ENCODE peak calls at places on chromosome 11, in five cellular contexts. C is dorsolateral prefrontal cortex, N is stomach, U is heart left ventricle, K is astrocyte of the cerebellum. O is an unnamed sample.

GRCh38 chr11:3123316-3123715 is 41.8 kb downstream of the OSBPL5 start:
- DNase-seq in C (peak; percentile 69), N (no peak), U (peak; percentile 88), K (peak; percentile 55), O (no peak)

GRCh38 chr11:103624708-103625623 is 411.5 kb upstream of the DDI1 start:
- DNase-seq in C (no peak), N (no peak), U (no peak), K (peak; percentile 78), O (peak; percentile 89)

GRCh38 chr11:93525601-93526000 is 17.6 kb downstream of the SMCO4 start:
- DNase-seq in C (no peak), N (no peak), U (peak; percentile 47), K (no peak), O (no peak)

GRCh38 chr11:61851128-61851899 is 23.2 kb downstream of the FADS2 start:
- DNase-seq in C (peak; percentile 59), N (no peak), U (peak; percentile 84), K (no peak), O (no peak)

GRCh38 chr11:2698386-2699184 is 1.2 kb downstream of the KCNQ1OT1 start:
- DNase-seq in C (no peak), N (no peak), U (no peak), K (no peak), O (no peak)

GRCh38 chr11:112316971-112317370 is 56.3 kb upstream of the PLET1 start:
- DNase-seq in C (no peak), N (no peak), U (no peak), K (no peak), O (no peak)

GRCh38 chr11:63610604-63611394 is 3.4 kb downstream of the PLAAT3 start:
- DNase-seq in C (no peak), N (peak; percentile 21), U (no peak), K (no peak), O (no peak)

GRCh38 chr11:32087602-32088001 is 3.3 kb upstream of the RCN1 start:
- DNase-seq in C (no peak), N (no peak), U (no peak), K (no peak), O (no peak)

GRCh38 chr11:119251114-119251513 is 45.0 kb downstream of the CBL start:
- DNase-seq in C (no peak), N (no peak), U (no peak), K (no peak), O (no peak)
- TF ChIP-seq CTCF in C (no peak), N (no peak), U (no peak), K (no peak), O (no peak)

GRCh38 chr11:17273668-17274321 is 2.7 kb upstream of the NUCB2 start:
- DNase-seq in C (no peak), N (no peak), U (no peak), K (no peak), O (no peak)

GRCh38 chr11:17275376-17276235 is 933 bp upstream of the NUCB2 start:
- DNase-seq in C (no peak), N (no peak), U (no peak), K (no peak), O (no peak)

GRCh38 chr11:17276236-17277023 is at the start of gene NUCB2:
- DNase-seq in C (peak; percentile 96), N (peak; percentile 98), U (peak; percentile 98), K (peak; percentile 83), O (peak; percentile 80)

GRCh38 chr11:17280494-17281127 is 4.1 kb downstream of the NUCB2 start:
- DNase-seq in C (no peak), N (no peak), U (no peak), K (no peak), O (no peak)

DNA sequence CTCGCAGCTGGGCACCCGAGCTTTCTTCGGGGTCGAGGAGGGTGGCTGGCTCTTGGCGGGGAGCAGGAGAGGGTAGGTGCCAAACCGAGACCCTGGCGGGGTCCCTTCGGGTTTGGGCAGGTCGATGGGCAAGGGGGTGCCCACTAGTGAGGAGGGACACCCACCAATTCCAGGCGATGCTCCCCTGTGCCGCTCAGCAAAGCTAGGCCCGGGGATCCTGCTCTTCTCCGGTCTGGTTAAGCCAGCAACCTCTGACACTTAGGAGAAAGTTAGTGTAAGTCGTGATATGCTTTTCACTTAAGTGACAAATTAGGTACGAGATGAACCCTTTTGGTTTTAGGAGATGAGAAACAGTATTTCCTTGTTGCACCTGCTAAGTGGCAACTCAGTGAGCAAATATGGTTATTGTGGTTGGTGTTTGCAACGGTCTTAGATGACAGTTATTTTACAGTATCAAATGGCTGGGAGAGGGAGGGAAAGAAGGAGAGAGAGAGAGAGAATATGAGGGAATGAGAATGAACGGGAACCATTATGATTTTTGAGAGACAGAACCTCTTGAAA is 565 bp downstream of the NUCB2 start:
- DNase-seq in C (no peak), N (no peak), U (no peak), K (no peak), O (no peak)
- H3K4me3 ChIP-seq in C (peak overlapping the region; percentile 94), N (peak overlapping the region; percentile 92), U (peak overlapping the region; percentile 96), K (peak overlapping the region; percentile 81), O (peak overlapping the region; percentile 60)

GRCh38 chr11:15920856-15921629 is 435.3 kb downstream of the SOX6 start:
- DNase-seq in C (no peak), N (no peak), U (peak; percentile 70), K (no peak), O (no peak)

GRCh38 chr11:15927196-15927865 is 429.0 kb downstream of the SOX6 start:
- DNase-seq in C (no peak), N (no peak), U (no peak), K (no peak), O (no peak)

GRCh38 chr11:15926071-15926470 is 430.3 kb downstream of the SOX6 start:
- DNase-seq in C (no peak), N (no peak), U (no peak), K (no peak), O (no peak)

GRCh38 chr11:15918674-15919073 is 437.7 kb downstream of the SOX6 start:
- DNase-seq in C (no peak), N (no peak), U (no peak), K (no peak), O (no peak)

DNA sequence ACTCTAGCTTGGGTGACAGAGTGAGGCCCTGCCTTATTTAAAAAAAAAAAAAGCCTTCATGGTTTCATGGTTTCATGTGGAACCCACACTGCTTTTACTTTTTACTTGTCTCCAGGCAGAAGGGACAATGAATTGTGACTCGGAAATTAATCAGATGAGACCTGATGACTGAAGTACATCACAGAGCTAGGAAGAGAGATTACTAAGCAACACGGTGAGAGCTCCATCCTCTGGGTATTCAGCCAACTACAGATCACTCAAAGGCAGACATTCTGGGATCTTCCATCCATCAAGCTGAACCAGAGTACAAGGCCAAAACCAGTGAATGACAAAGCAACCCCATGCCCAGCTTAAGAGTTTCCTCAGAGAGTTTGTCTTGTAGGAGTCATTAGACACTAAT is 433.2 kb downstream of the SOX6 start:
- DNase-seq in C (no peak), N (no peak), U (no peak), K (no peak), O (no peak)
- TF ChIP-seq CTCF in C (no peak), N (no peak), U (no peak), K (no peak), O (no peak)

DNA sequence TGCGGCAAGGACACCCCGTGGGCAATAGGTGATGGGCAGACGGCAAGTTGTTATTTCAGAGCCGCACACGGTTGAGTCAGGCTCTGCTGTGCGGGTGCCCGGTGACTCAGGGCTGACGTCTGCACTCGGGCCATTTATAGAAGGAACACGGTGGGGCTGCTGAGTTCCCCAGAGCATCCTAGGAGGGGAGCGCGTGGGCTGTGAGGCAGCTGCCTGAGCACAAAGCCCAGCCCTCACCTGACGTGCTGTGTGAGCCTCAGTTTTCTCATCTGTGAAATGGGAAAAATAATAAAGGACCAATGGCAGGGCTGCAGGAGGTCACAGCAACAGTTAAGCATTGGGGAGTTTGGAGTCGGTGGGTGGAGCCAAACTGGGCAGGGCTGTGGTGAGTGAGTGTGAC is 11.3 kb upstream of the RHOD start:
- DNase-seq in C (no peak), N (no peak), U (no peak), K (peak; percentile 76), O (peak; percentile 54)
- H3K4me3 ChIP-seq in C (no peak overlapping the region), N (no peak overlapping the region), U (no peak overlapping the region), K (no peak overlapping the region), O (no peak overlapping the region)

O was measured in AG09309.